ENCODE peak calls at places on chromosome X, in ten cellular contexts. One of them, this sample, is unnamed.

GRCh38 chrX:71082778-71083177 is 12.9 kb upstream of the FOXO4 start:
- DNase-seq in fibroblast of mammary gland: no peak
- DNase-seq in endothelial cell: no peak
- DNase-seq in fibroblast of lung: peak
- DNase-seq in coronary artery: no peak
- DNase-seq in ovary: no peak
- DNase-seq in bronchial epithelial cell: no peak
- DNase-seq in heart left ventricle: no peak
- DNase-seq in glutamatergic neuron: no peak
- DNase-seq in mammary epithelial cell: no peak
- DNase-seq in this sample: no peak

GRCh38 chrX:3184176-3184930 is 143.1 kb downstream of the ARSF start:
- DNase-seq in fibroblast of lung: peak
- DNase-seq in fibroblast of mammary gland: peak
- DNase-seq in endothelial cell: no peak
- DNase-seq in coronary artery: no peak
- DNase-seq in glutamatergic neuron: no peak
- DNase-seq in heart left ventricle: no peak
- DNase-seq in mammary epithelial cell: no peak
- DNase-seq in bronchial epithelial cell: peak
- DNase-seq in ovary: no peak
- DNase-seq in this sample: no peak

GRCh38 chrX:107700317-107700774 is 72.0 kb downstream of the PRPS1 start:
- DNase-seq in glutamatergic neuron: no peak
- DNase-seq in ovary: no peak
- DNase-seq in coronary artery: peak
- DNase-seq in heart left ventricle: no peak
- DNase-seq in fibroblast of mammary gland: peak
- DNase-seq in endothelial cell: no peak
- DNase-seq in mammary epithelial cell: peak
- DNase-seq in fibroblast of lung: peak
- DNase-seq in bronchial epithelial cell: peak
- DNase-seq in this sample: no peak

GRCh38 chrX:429266-429825 is 42.6 kb upstream of the PPP2R3B start:
- DNase-seq in coronary artery: no peak
- DNase-seq in fibroblast of mammary gland: no peak
- DNase-seq in fibroblast of lung: no peak
- DNase-seq in heart left ventricle: no peak
- DNase-seq in bronchial epithelial cell: no peak
- DNase-seq in endothelial cell: no peak
- DNase-seq in glutamatergic neuron: no peak
- DNase-seq in ovary: no peak
- DNase-seq in mammary epithelial cell: no peak
- DNase-seq in this sample: no peak

GRCh38 chrX:142994988-142995387 is 30.7 kb upstream of the SPANXN4 start:
- DNase-seq in heart left ventricle: no peak
- DNase-seq in ovary: no peak
- DNase-seq in fibroblast of lung: no peak
- DNase-seq in bronchial epithelial cell: no peak
- DNase-seq in coronary artery: no peak
- DNase-seq in endothelial cell: no peak
- DNase-seq in fibroblast of mammary gland: no peak
- DNase-seq in mammary epithelial cell: no peak
- DNase-seq in glutamatergic neuron: no peak
- DNase-seq in this sample: no peak

GRCh38 chrX:145524931-145525330 is 277.6 kb downstream of the SPANXN1 start:
- DNase-seq in fibroblast of lung: no peak
- DNase-seq in fibroblast of mammary gland: no peak
- DNase-seq in heart left ventricle: no peak
- DNase-seq in coronary artery: no peak
- DNase-seq in endothelial cell: no peak
- DNase-seq in glutamatergic neuron: no peak
- DNase-seq in bronchial epithelial cell: no peak
- DNase-seq in ovary: no peak
- DNase-seq in mammary epithelial cell: no peak
- DNase-seq in this sample: no peak

GRCh38 chrX:40459576-40460158 is 121.1 kb upstream of the ATP6AP2 start:
- DNase-seq in fibroblast of mammary gland: no peak
- DNase-seq in bronchial epithelial cell: no peak
- DNase-seq in coronary artery: no peak
- DNase-seq in mammary epithelial cell: no peak
- DNase-seq in heart left ventricle: no peak
- DNase-seq in endothelial cell: no peak
- DNase-seq in fibroblast of lung: no peak
- DNase-seq in glutamatergic neuron: no peak
- DNase-seq in ovary: no peak
- DNase-seq in this sample: peak

GRCh38 chrX:29662759-29663503 is 552.4 kb upstream of the MAGEB2 start:
- DNase-seq in coronary artery: no peak
- DNase-seq in endothelial cell: no peak
- DNase-seq in bronchial epithelial cell: peak
- DNase-seq in mammary epithelial cell: peak
- DNase-seq in fibroblast of mammary gland: peak
- DNase-seq in glutamatergic neuron: no peak
- DNase-seq in heart left ventricle: no peak
- DNase-seq in fibroblast of lung: peak
- DNase-seq in ovary: no peak
- DNase-seq in this sample: no peak

GRCh38 chrX:8721536-8721935 is 10.4 kb downstream of the ANOS1 start:
- DNase-seq in ovary: no peak
- DNase-seq in endothelial cell: no peak
- DNase-seq in coronary artery: no peak
- DNase-seq in fibroblast of mammary gland: no peak
- DNase-seq in heart left ventricle: no peak
- DNase-seq in bronchial epithelial cell: no peak
- DNase-seq in mammary epithelial cell: no peak
- DNase-seq in fibroblast of lung: no peak
- DNase-seq in glutamatergic neuron: no peak
- DNase-seq in this sample: no peak

GRCh38 chrX:3066555-3066954 is 25.3 kb downstream of the ARSF start:
- DNase-seq in ovary: no peak
- DNase-seq in mammary epithelial cell: peak
- DNase-seq in fibroblast of mammary gland: no peak
- DNase-seq in endothelial cell: no peak
- DNase-seq in heart left ventricle: peak
- DNase-seq in bronchial epithelial cell: peak
- DNase-seq in fibroblast of lung: peak
- DNase-seq in glutamatergic neuron: peak
- DNase-seq in coronary artery: no peak
- DNase-seq in this sample: no peak

GRCh38 chrX:95760356-95760755 is 924.3 kb upstream of the DIAPH2 start:
- DNase-seq in fibroblast of mammary gland: no peak
- DNase-seq in bronchial epithelial cell: no peak
- DNase-seq in glutamatergic neuron: no peak
- DNase-seq in heart left ventricle: no peak
- DNase-seq in endothelial cell: no peak
- DNase-seq in mammary epithelial cell: no peak
- DNase-seq in coronary artery: no peak
- DNase-seq in ovary: no peak
- DNase-seq in fibroblast of lung: no peak
- DNase-seq in this sample: no peak

GRCh38 chrX:95764972-95765451 is 919.6 kb upstream of the DIAPH2 start:
- DNase-seq in fibroblast of lung: peak
- DNase-seq in coronary artery: no peak
- DNase-seq in ovary: no peak
- DNase-seq in heart left ventricle: no peak
- DNase-seq in glutamatergic neuron: no peak
- DNase-seq in bronchial epithelial cell: peak
- DNase-seq in fibroblast of mammary gland: peak
- DNase-seq in mammary epithelial cell: peak
- DNase-seq in endothelial cell: no peak
- DNase-seq in this sample: peak

GRCh38 chrX:95762716-95763115 is 921.9 kb upstream of the DIAPH2 start:
- DNase-seq in coronary artery: no peak
- DNase-seq in fibroblast of mammary gland: no peak
- DNase-seq in ovary: no peak
- DNase-seq in endothelial cell: no peak
- DNase-seq in glutamatergic neuron: no peak
- DNase-seq in mammary epithelial cell: no peak
- DNase-seq in bronchial epithelial cell: no peak
- DNase-seq in heart left ventricle: no peak
- DNase-seq in fibroblast of lung: no peak
- DNase-seq in this sample: no peak
- TF ChIP-seq CTCF in coronary artery: no peak
- TF ChIP-seq CTCF in fibroblast of mammary gland: peak
- TF ChIP-seq CTCF in ovary: no peak
- TF ChIP-seq CTCF in endothelial cell: peak
- TF ChIP-seq CTCF in glutamatergic neuron: no peak
- TF ChIP-seq CTCF in mammary epithelial cell: peak
- TF ChIP-seq CTCF in bronchial epithelial cell: peak
- TF ChIP-seq CTCF in heart left ventricle: no peak
- TF ChIP-seq CTCF in fibroblast of lung: no peak
- TF ChIP-seq CTCF in this sample: peak

GRCh38 chrX:154097003-154097596 is 417 bp downstream of the MECP2 start:
- DNase-seq in heart left ventricle: peak
- DNase-seq in mammary epithelial cell: peak
- DNase-seq in coronary artery: peak
- DNase-seq in fibroblast of lung: peak
- DNase-seq in glutamatergic neuron: peak
- DNase-seq in endothelial cell: peak
- DNase-seq in ovary: peak
- DNase-seq in fibroblast of mammary gland: peak
- DNase-seq in bronchial epithelial cell: no peak
- DNase-seq in this sample: peak
- TF ChIP-seq CTCF in heart left ventricle: no peak
- TF ChIP-seq CTCF in mammary epithelial cell: no peak
- TF ChIP-seq CTCF in coronary artery: no peak
- TF ChIP-seq CTCF in fibroblast of lung: no peak
- TF ChIP-seq CTCF in glutamatergic neuron: no peak
- TF ChIP-seq CTCF in endothelial cell: no peak
- TF ChIP-seq CTCF in ovary: no peak
- TF ChIP-seq CTCF in fibroblast of mammary gland: no peak
- TF ChIP-seq CTCF in bronchial epithelial cell: no peak
- TF ChIP-seq CTCF in this sample: no peak

GRCh38 chrX:136353519-136354095 is 52.8 kb downstream of the ADGRG4 start:
- DNase-seq in coronary artery: no peak
- DNase-seq in heart left ventricle: no peak
- DNase-seq in endothelial cell: no peak
- DNase-seq in fibroblast of mammary gland: no peak
- DNase-seq in bronchial epithelial cell: peak
- DNase-seq in glutamatergic neuron: no peak
- DNase-seq in fibroblast of lung: no peak
- DNase-seq in ovary: no peak
- DNase-seq in mammary epithelial cell: peak
- DNase-seq in this sample: no peak
- TF ChIP-seq CTCF in coronary artery: no peak
- TF ChIP-seq CTCF in heart left ventricle: no peak
- TF ChIP-seq CTCF in endothelial cell: no peak
- TF ChIP-seq CTCF in fibroblast of mammary gland: no peak
- TF ChIP-seq CTCF in bronchial epithelial cell: no peak
- TF ChIP-seq CTCF in glutamatergic neuron: no peak
- TF ChIP-seq CTCF in fibroblast of lung: no peak
- TF ChIP-seq CTCF in ovary: no peak
- TF ChIP-seq CTCF in mammary epithelial cell: no peak
- TF ChIP-seq CTCF in this sample: no peak

DNA sequence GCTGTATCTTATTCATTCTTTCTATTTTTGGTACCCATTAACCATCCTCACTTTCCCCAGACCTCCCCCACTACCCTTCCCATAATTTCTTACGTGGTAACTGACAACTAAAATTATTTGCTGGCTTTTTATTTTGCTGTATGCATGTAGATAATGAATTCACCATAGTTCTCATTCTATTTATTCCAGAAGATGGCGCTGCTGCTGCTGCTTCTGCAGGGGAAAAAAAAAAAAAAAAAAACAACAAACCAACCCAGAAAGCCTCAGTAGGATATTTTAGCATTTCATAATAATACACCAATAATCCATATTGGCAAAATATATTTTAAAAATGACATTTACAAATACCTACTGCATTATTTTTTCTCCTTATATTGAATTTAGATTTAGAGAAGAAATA is 416.6 kb upstream of the MAGEB18 start:
- DNase-seq in glutamatergic neuron: no peak
- DNase-seq in mammary epithelial cell: no peak
- DNase-seq in bronchial epithelial cell: no peak
- DNase-seq in endothelial cell: no peak
- DNase-seq in coronary artery: no peak
- DNase-seq in heart left ventricle: no peak
- DNase-seq in fibroblast of lung: no peak
- DNase-seq in ovary: no peak
- DNase-seq in fibroblast of mammary gland: peak
- DNase-seq in this sample: no peak
- TF ChIP-seq CTCF in glutamatergic neuron: peak
- TF ChIP-seq CTCF in mammary epithelial cell: peak
- TF ChIP-seq CTCF in bronchial epithelial cell: peak
- TF ChIP-seq CTCF in endothelial cell: no peak
- TF ChIP-seq CTCF in coronary artery: no peak
- TF ChIP-seq CTCF in heart left ventricle: peak
- TF ChIP-seq CTCF in fibroblast of lung: peak
- TF ChIP-seq CTCF in ovary: no peak
- TF ChIP-seq CTCF in fibroblast of mammary gland: peak
- TF ChIP-seq CTCF in this sample: peak

GRCh38 chrX:48831136-48831908 is 4.1 kb downstream of the PCSK1N start:
- DNase-seq in bronchial epithelial cell: no peak
- DNase-seq in fibroblast of mammary gland: no peak
- DNase-seq in endothelial cell: no peak
- DNase-seq in coronary artery: no peak
- DNase-seq in ovary: no peak
- DNase-seq in glutamatergic neuron: no peak
- DNase-seq in mammary epithelial cell: no peak
- DNase-seq in fibroblast of lung: no peak
- DNase-seq in heart left ventricle: no peak
- DNase-seq in this sample: no peak
- TF ChIP-seq CTCF in bronchial epithelial cell: no peak
- TF ChIP-seq CTCF in fibroblast of mammary gland: no peak
- TF ChIP-seq CTCF in endothelial cell: no peak
- TF ChIP-seq CTCF in coronary artery: no peak
- TF ChIP-seq CTCF in ovary: no peak
- TF ChIP-seq CTCF in glutamatergic neuron: no peak
- TF ChIP-seq CTCF in mammary epithelial cell: no peak
- TF ChIP-seq CTCF in fibroblast of lung: no peak
- TF ChIP-seq CTCF in heart left ventricle: no peak
- TF ChIP-seq CTCF in this sample: no peak

DNA sequence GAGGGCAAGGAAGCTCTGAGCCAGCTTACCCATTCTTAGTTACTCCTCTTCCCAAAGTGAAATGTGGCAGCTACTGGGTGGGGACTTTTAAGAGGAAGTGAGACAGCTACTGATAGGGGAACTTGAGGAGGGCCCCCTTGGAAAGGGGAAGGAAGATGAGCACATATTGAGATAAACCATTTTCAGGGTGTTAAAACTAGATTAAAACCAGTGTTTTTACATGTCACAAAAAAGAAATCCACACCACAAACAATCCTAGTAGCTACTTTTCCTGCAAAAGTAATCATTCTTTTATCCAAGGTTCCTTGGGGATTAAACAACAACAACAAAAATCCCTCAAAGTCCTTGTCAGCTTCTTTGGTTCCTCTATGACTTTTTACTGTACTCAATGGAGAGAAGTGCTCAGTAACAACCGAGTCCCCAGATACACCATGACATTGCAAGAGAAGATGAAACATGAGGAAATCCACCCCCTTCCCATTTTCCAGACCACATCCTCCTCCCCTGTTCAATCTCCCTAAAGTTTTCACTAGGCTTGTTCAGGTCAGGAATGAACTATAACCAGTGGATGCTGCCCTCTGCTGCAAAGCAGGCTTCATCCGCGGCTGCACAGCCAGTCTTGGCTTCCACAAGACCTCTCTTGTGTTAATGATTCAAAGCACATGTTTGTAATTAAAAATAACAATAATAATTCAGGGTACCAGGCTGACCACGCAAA is 113.5 kb upstream of the TMEM164 start:
- DNase-seq in fibroblast of mammary gland: peak
- DNase-seq in bronchial epithelial cell: no peak
- DNase-seq in heart left ventricle: no peak
- DNase-seq in coronary artery: no peak
- DNase-seq in ovary: no peak
- DNase-seq in fibroblast of lung: peak
- DNase-seq in mammary epithelial cell: no peak
- DNase-seq in endothelial cell: peak
- DNase-seq in glutamatergic neuron: peak
- DNase-seq in this sample: peak
- TF ChIP-seq CTCF in fibroblast of mammary gland: peak
- TF ChIP-seq CTCF in bronchial epithelial cell: peak
- TF ChIP-seq CTCF in heart left ventricle: no peak
- TF ChIP-seq CTCF in coronary artery: no peak
- TF ChIP-seq CTCF in ovary: no peak
- TF ChIP-seq CTCF in fibroblast of lung: peak
- TF ChIP-seq CTCF in mammary epithelial cell: peak
- TF ChIP-seq CTCF in endothelial cell: no peak
- TF ChIP-seq CTCF in glutamatergic neuron: no peak
- TF ChIP-seq CTCF in this sample: peak

This sample was measured in neural crest cell.